ENCODE peak calls at places on chromosomes 16 and 17, in six cellular contexts. D, L, F, V, B and S are unnamed samples. For H3K36me3 and H3K4me1, the result is how much of the 10 kb centered on the place peaks cover.

GRCh38 chr16:79286646-79287423 is 313.7 kb downstream of the MAF start:
- DNase-seq in B (peak), V (no peak), L (no peak), F (peak), D (peak), S (no peak)

GRCh38 chr16:75097941-75098897 is 18.4 kb downstream of the LDHD start:
- DNase-seq in F (no peak), L (no peak), B (no peak), V (peak), D (no peak), S (no peak)

GRCh38 chr17:32192379-32192778 is 50.1 kb downstream of the RHOT1 start:
- DNase-seq in B (no peak), F (no peak), V (no peak), L (peak), D (no peak), S (no peak)

GRCh38 chr17:35991075-35991474 is 4.5 kb upstream of the CCL14 start:
- DNase-seq in B (no peak), V (no peak), F (no peak), L (no peak), D (no peak), S (no peak)

GRCh38 chr16:63361032-63361624 is 1324.9 kb upstream of the CDH8 start:
- DNase-seq in V (no peak), F (peak), L (peak), D (no peak), B (no peak), S (peak)

GRCh38 chr16:64687796-64688195 is 434.1 kb downstream of the CDH11 start:
- DNase-seq in B (no peak), V (no peak), D (no peak), F (no peak), L (no peak), S (no peak)

GRCh38 chr17:65463242-65463641 is 98.2 kb downstream of the AXIN2 start:
- DNase-seq in L (peak), V (no peak), D (peak), F (no peak), B (peak), S (no peak)

GRCh38 chr17:2101448-2102257 is 46.8 kb downstream of the HIC1 start:
- DNase-seq in F (peak), L (peak), D (peak), B (peak), V (peak), S (no peak)

GRCh38 chr16:87207965-87208364 is 109.2 kb downstream of the C16orf95 start:
- DNase-seq in D (no peak), L (no peak), F (no peak), B (no peak), V (no peak), S (no peak)

GRCh38 chr16:50245417-50246298 is 20.7 kb upstream of the ADCY7 start:
- DNase-seq in L (peak), D (no peak), B (peak), V (no peak), F (peak), S (no peak)

DNA sequence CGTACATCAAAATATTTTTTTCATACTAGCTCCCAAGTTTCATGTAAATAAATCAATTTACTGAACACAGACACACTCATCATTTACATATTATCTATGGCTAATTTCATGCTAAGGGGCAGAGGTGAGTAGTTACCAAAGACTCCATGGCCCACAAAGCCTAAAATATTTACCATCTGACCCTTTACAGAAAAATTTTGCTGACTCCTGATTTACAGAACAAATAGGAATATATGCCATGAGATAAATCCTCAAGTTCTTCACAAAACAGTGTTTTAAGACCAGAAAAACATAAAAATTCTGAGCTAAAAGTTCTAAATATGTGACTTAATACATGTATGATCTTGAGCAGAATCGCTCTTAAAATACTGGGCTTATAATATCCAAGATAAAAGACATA is 36.6 kb upstream of the PHLPP2 start:
- DNase-seq in V (no peak), L (no peak), F (no peak), D (no peak), B (no peak), S (no peak)
- H3K36me3 ChIP-seq in V (under half), L (under half), F (under half), D (under half), B (under half), S (under half)

GRCh38 chr17:57489321-57489720 is 233.0 kb downstream of the MSI2 start:
- DNase-seq in D (no peak), F (no peak), B (peak), V (no peak), L (no peak), S (no peak)
- H3K27ac ChIP-seq in D (no peak), F (no peak), B (peak), V (no peak), L (no peak), S (no peak)

GRCh38 chr16:67413978-67414891 is 2.0 kb downstream of the ZDHHC1 start:
- DNase-seq in L (no peak), F (peak), D (no peak), V (no peak), B (no peak), S (no peak)
- H3K4me1 ChIP-seq in L (under half), F (under half), D (under half), V (under half), B (under half), S (under half)

DNA sequence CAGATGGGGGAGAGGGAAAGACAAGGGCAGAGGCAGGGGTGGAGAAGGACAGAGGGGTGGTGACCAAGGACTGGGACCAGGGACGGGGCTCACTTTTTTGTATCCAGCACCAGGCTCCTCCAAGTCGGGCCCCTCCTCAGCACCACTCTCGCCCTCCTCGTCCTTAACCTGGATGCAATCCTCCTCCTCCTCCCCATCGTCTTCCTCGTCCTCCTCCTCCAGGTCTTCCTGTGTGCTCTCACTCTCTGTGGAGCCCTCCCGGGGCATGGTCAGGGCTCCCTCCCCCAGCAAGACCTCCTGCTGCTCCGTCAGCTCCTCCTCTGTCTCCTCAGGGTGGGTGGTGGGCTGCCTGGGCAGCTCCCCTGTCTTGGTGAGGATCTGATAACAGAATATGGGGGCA is 16.8 kb downstream of the G6PC3 start:
- DNase-seq in D (no peak), B (no peak), F (no peak), V (no peak), L (no peak), S (no peak)
- H3K36me3 ChIP-seq in D (under half), B (under half), F (under half), V (under half), L (under half), S (under half)